ENCODE peak calls at places on chromosome 2, in four cellular contexts. One of them, this sample, is unnamed.

GRCh38 chr2:212711851-212712250 is 173.2 kb upstream of the ERBB4 start:
- DNase-seq in iris pigment epithelial cell: peak; percentile 87
- DNase-seq in NCI-H1105 treated with DMSO at 0.1 percent for 48 hours: no peak
- DNase-seq in NCI-H345: no peak
- DNase-seq in this sample: no peak

GRCh38 chr2:18976112-18976961 is 382.1 kb downstream of the OSR1 start:
- DNase-seq in NCI-H345: peak; percentile 35
- DNase-seq in NCI-H1105 treated with DMSO at 0.1 percent for 48 hours: peak; percentile 14
- DNase-seq in iris pigment epithelial cell: peak; percentile 92
- DNase-seq in this sample: no peak

GRCh38 chr2:20621366-20622295 is 29.3 kb downstream of the HS1BP3 start:
- DNase-seq in iris pigment epithelial cell: no peak
- DNase-seq in NCI-H345: no peak
- DNase-seq in NCI-H1105 treated with DMSO at 0.1 percent for 48 hours: no peak
- DNase-seq in this sample: no peak

GRCh38 chr2:97849881-97850540 is 136.6 kb downstream of the ZAP70 start:
- DNase-seq in iris pigment epithelial cell: peak; percentile 33
- DNase-seq in NCI-H1105 treated with DMSO at 0.1 percent for 48 hours: no peak
- DNase-seq in NCI-H345: no peak
- DNase-seq in this sample: no peak

GRCh38 chr2:115542331-115542730 is 1099.9 kb downstream of the DPP10 start:
- DNase-seq in NCI-H345: no peak
- DNase-seq in NCI-H1105 treated with DMSO at 0.1 percent for 48 hours: no peak
- DNase-seq in iris pigment epithelial cell: no peak
- DNase-seq in this sample: no peak

GRCh38 chr2:238573065-238573778 is 146.5 kb downstream of the ASB1 start:
- DNase-seq in NCI-H1105 treated with DMSO at 0.1 percent for 48 hours: no peak
- DNase-seq in iris pigment epithelial cell: peak; percentile 9
- DNase-seq in NCI-H345: peak; percentile 4
- DNase-seq in this sample: peak; percentile 31

GRCh38 chr2:23283653-23284052 is 101.3 kb upstream of the KLHL29 start:
- DNase-seq in NCI-H1105 treated with DMSO at 0.1 percent for 48 hours: no peak
- DNase-seq in NCI-H345: no peak
- DNase-seq in iris pigment epithelial cell: peak; percentile 34
- DNase-seq in this sample: no peak

GRCh38 chr2:68318686-68319396 is 908 bp downstream of the CNRIP1 start:
- DNase-seq in NCI-H1105 treated with DMSO at 0.1 percent for 48 hours: no peak
- DNase-seq in NCI-H345: no peak
- DNase-seq in iris pigment epithelial cell: no peak
- DNase-seq in this sample: no peak

GRCh38 chr2:10285191-10285577 is 17.5 kb upstream of the HPCAL1 start:
- DNase-seq in NCI-H345: peak; percentile 37
- DNase-seq in iris pigment epithelial cell: no peak
- DNase-seq in NCI-H1105 treated with DMSO at 0.1 percent for 48 hours: no peak
- DNase-seq in this sample: no peak

GRCh38 chr2:198053173-198053572 is 248.8 kb downstream of the PLCL1 start:
- DNase-seq in NCI-H1105 treated with DMSO at 0.1 percent for 48 hours: no peak
- DNase-seq in NCI-H345: no peak
- DNase-seq in iris pigment epithelial cell: no peak
- DNase-seq in this sample: no peak

GRCh38 chr2:48531141-48531648 is 1.2 kb downstream of the STON1 start:
- DNase-seq in NCI-H1105 treated with DMSO at 0.1 percent for 48 hours: no peak
- DNase-seq in iris pigment epithelial cell: peak; percentile 91
- DNase-seq in NCI-H345: no peak
- DNase-seq in this sample: no peak

GRCh38 chr2:72148391-72148974 is 821 bp upstream of the CYP26B1 start:
- DNase-seq in NCI-H1105 treated with DMSO at 0.1 percent for 48 hours: no peak
- DNase-seq in iris pigment epithelial cell: no peak
- DNase-seq in NCI-H345: no peak
- DNase-seq in this sample: peak; percentile 30

GRCh38 chr2:101869527-101869926 is 122.2 kb upstream of the IL1R2 start:
- DNase-seq in iris pigment epithelial cell: no peak
- DNase-seq in NCI-H345: no peak
- DNase-seq in NCI-H1105 treated with DMSO at 0.1 percent for 48 hours: no peak
- DNase-seq in this sample: no peak

GRCh38 chr2:54454922-54455583 is 1.1 kb upstream of the SPTBN1 start:
- DNase-seq in NCI-H345: peak; percentile 58
- DNase-seq in iris pigment epithelial cell: no peak
- DNase-seq in NCI-H1105 treated with DMSO at 0.1 percent for 48 hours: no peak
- DNase-seq in this sample: peak; percentile 34

GRCh38 chr2:27306657-27307544 is 1.3 kb downstream of the UCN start:
- DNase-seq in NCI-H1105 treated with DMSO at 0.1 percent for 48 hours: no peak
- DNase-seq in NCI-H345: no peak
- DNase-seq in iris pigment epithelial cell: no peak
- DNase-seq in this sample: no peak

GRCh38 chr2:164896634-164897033 is 55.0 kb upstream of the COBLL1 start:
- DNase-seq in iris pigment epithelial cell: peak; percentile 85
- DNase-seq in NCI-H1105 treated with DMSO at 0.1 percent for 48 hours: no peak
- DNase-seq in NCI-H345: no peak
- DNase-seq in this sample: no peak

GRCh38 chr2:189960346-189960745 is 102.2 kb downstream of the MSTN start:
- DNase-seq in iris pigment epithelial cell: no peak
- DNase-seq in NCI-H1105 treated with DMSO at 0.1 percent for 48 hours: no peak
- DNase-seq in NCI-H345: no peak
- DNase-seq in this sample: no peak

GRCh38 chr2:128241896-128242295 is 76.8 kb downstream of the HS6ST1 start:
- DNase-seq in NCI-H1105 treated with DMSO at 0.1 percent for 48 hours: no peak
- DNase-seq in NCI-H345: no peak
- DNase-seq in iris pigment epithelial cell: no peak
- DNase-seq in this sample: no peak

GRCh38 chr2:3827673-3828575 is 124.5 kb downstream of the DCDC2C start:
- DNase-seq in NCI-H1105 treated with DMSO at 0.1 percent for 48 hours: peak; percentile 7
- DNase-seq in NCI-H345: no peak
- DNase-seq in iris pigment epithelial cell: peak; percentile 51
- DNase-seq in this sample: peak; percentile 33